ENCODE peak calls at places on chromosomes 3 and 15, in four cellular contexts. R, Y, L and F are unnamed samples.

GRCh38 chr3:187150599-187150998 is 11.3 kb upstream of the RPL39L start:
- DNase-seq in R (no peak), Y (no peak), L (peak; percentile 93), F (peak; percentile 67)

GRCh38 chr3:146160964-146161724 is at the start of gene PLOD2:
- DNase-seq in R (no peak), Y (no peak), L (no peak), F (peak; percentile 82)

GRCh38 chr15:36558921-36559320 is 20.5 kb upstream of the CDIN1 start:
- DNase-seq in R (no peak), Y (no peak), L (no peak), F (no peak)

GRCh38 chr3:54243262-54243931 is 121.0 kb downstream of the CACNA2D3 start:
- DNase-seq in R (no peak), Y (no peak), L (no peak), F (peak; percentile 27)

GRCh38 chr15:76667943-76668715 is 237.0 kb downstream of the SCAPER start:
- DNase-seq in R (no peak), Y (no peak), L (no peak), F (no peak)

GRCh38 chr3:44365952-44366351 is 27.4 kb downstream of the TCAIM start:
- DNase-seq in R (no peak), Y (no peak), L (no peak), F (peak; percentile 35)

GRCh38 chr15:28921925-28922711 is 36.3 kb downstream of the APBA2 start:
- DNase-seq in R (no peak), Y (no peak), L (peak; percentile 44), F (no peak)

GRCh38 chr3:176075491-176075890 is 1121.8 kb downstream of the TBL1XR1 start:
- DNase-seq in R (no peak), Y (no peak), L (no peak), F (no peak)

GRCh38 chr3:195582947-195583346 is 793 bp downstream of the APOD start:
- DNase-seq in R (peak; percentile 27), Y (no peak), L (no peak), F (no peak)

GRCh38 chr3:189967254-189967865 is 153.3 kb downstream of the P3H2 start:
- DNase-seq in R (no peak), Y (peak; percentile 93), L (peak; percentile 83), F (peak; percentile 81)

GRCh38 chr15:80204231-80204630 is 47.8 kb downstream of the CTXND1 start:
- DNase-seq in R (no peak), Y (no peak), L (no peak), F (no peak)

GRCh38 chr3:189787622-189788021 is 156.4 kb downstream of the TP63 start:
- DNase-seq in R (no peak), Y (no peak), L (no peak), F (peak; percentile 50)

GRCh38 chr3:9185701-9186100 is 63.7 kb downstream of the SRGAP3 start:
- DNase-seq in R (no peak), Y (no peak), L (no peak), F (no peak)

GRCh38 chr3:16818194-16818593 is 66.6 kb upstream of the PLCL2 start:
- DNase-seq in R (no peak), Y (no peak), L (no peak), F (no peak)

GRCh38 chr15:84684092-84684491 is 26.1 kb upstream of the NMB start:
- DNase-seq in R (no peak), Y (no peak), L (no peak), F (peak; percentile 17)

GRCh38 chr3:4981688-4982494 is 2.7 kb downstream of the BHLHE40 start:
- DNase-seq in R (no peak), Y (no peak), L (no peak), F (no peak)

GRCh38 chr3:141576744-141577052 is 89.9 kb downstream of the RASA2 start:
- DNase-seq in R (no peak), Y (no peak), L (no peak), F (no peak)
- H3K36me3 ChIP-seq in R (no peaks in the 10 kb centered on the region), Y (peaks cover 36% of the 10 kb centered on the region), L (peaks cover 31% of the 10 kb centered on the region), F (peaks cover 42% of the 10 kb centered on the region)

GRCh38 chr15:100111103-100112060 is 230.4 kb downstream of the ADAMTS17 start:
- DNase-seq in R (no peak), Y (no peak), L (no peak), F (peak; percentile 38)

GRCh38 chr15:100114100-100114499 is 227.7 kb downstream of the ADAMTS17 start:
- DNase-seq in R (no peak), Y (no peak), L (no peak), F (no peak)

GRCh38 chr15:100112636-100113305 is 229.0 kb downstream of the ADAMTS17 start:
- DNase-seq in R (no peak), Y (no peak), L (no peak), F (no peak)

GRCh38 chr15:100113351-100114075 is 228.3 kb downstream of the ADAMTS17 start:
- DNase-seq in R (no peak), Y (no peak), L (no peak), F (no peak)

DNA sequence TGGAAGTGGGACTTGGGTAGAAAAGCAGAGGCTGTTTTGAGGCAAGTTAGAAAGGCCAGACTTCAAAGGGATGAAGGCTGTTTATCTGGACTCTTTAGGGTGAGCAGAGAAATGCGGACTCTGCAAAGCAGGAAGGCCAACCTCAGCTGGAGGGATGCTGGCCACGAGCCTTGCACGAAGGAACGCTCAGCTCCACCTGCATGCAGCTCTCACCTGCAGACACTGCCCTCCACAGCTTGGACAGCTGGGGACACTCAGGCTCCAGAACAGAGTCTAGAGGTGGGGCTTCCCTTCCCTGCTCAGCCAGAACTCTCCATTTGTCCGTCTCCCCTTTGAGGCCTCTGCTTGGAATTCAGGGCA is 229.7 kb downstream of the ADAMTS17 start:
- DNase-seq in R (no peak), Y (no peak), L (no peak), F (no peak)
- H3K27ac ChIP-seq in R (no peak overlapping the region), Y (no peak overlapping the region), L (no peak overlapping the region), F (no peak overlapping the region)

GRCh38 chr3:183967693-183968092 is 50.0 kb downstream of the ABCC5 start:
- DNase-seq in R (no peak), Y (no peak), L (no peak), F (no peak)
- H3K36me3 ChIP-seq in R (peaks cover 10% of the 10 kb centered on the region), Y (peaks cover 79% of the 10 kb centered on the region), L (peaks cover 35% of the 10 kb centered on the region), F (peaks cover 5% of the 10 kb centered on the region)

GRCh38 chr15:75199347-75199976 is 2.2 kb upstream of the C15orf39 start:
- DNase-seq in R (no peak), Y (no peak), L (no peak), F (no peak)
- H3K27ac ChIP-seq in R (no peak overlapping the region), Y (no peak overlapping the region), L (no peak overlapping the region), F (no peak overlapping the region)